ENCODE peak calls at places on chromosome 16, in four cellular contexts. Z is tibial nerve, W is body of pancreas, G is GM12891. V is an unnamed sample.

GRCh38 chr16:84207869-84208268 is 16.9 kb downstream of the ADAD2 start:
- DNase-seq in Z (no peak), W (no peak), G (no peak), V (no peak)

GRCh38 chr16:69924777-69925191 is 26.4 kb upstream of the CLEC18A start:
- DNase-seq in Z (peak; percentile 67), W (peak; percentile 71), G (no peak), V (peak; percentile 76)

GRCh38 chr16:3170440-3171180 is 17.4 kb upstream of the OR1F1 start:
- DNase-seq in Z (no peak), W (no peak), G (no peak), V (no peak)

GRCh38 chr16:56985288-56985961 is 3.9 kb upstream of the NLRC5 start:
- DNase-seq in Z (peak; percentile 70), W (peak; percentile 49), G (no peak), V (peak; percentile 87)

GRCh38 chr16:53224932-53225533 is 170.2 kb downstream of the CHD9 start:
- DNase-seq in Z (no peak), W (no peak), G (no peak), V (no peak)

GRCh38 chr16:76459111-76459510 is 181.9 kb downstream of the CNTNAP4 start:
- DNase-seq in Z (no peak), W (no peak), G (no peak), V (no peak)

GRCh38 chr16:12582696-12583095 is 221.0 kb downstream of the CPPED1 start:
- DNase-seq in Z (no peak), W (no peak), G (no peak), V (no peak)

GRCh38 chr16:23505180-23505665 is 5.1 kb downstream of the GGA2 start:
- DNase-seq in Z (no peak), W (no peak), G (no peak), V (no peak)

GRCh38 chr16:83609178-83609577 is 198.6 kb upstream of the HSBP1 start:
- DNase-seq in Z (no peak), W (no peak), G (no peak), V (no peak)

GRCh38 chr16:16071631-16072244 is 122.3 kb downstream of the ABCC1 start:
- DNase-seq in Z (no peak), W (peak; percentile 81), G (no peak), V (no peak)

GRCh38 chr16:48971571-48972071 is 310.0 kb downstream of the CBLN1 start:
- DNase-seq in Z (no peak), W (no peak), G (no peak), V (no peak)

GRCh38 chr16:29316673-29317237 is 89.8 kb downstream of the NPIPB11 start:
- DNase-seq in Z (no peak), W (peak; percentile 81), G (no peak), V (no peak)

GRCh38 chr16:17471745-17472075 is 950 bp upstream of the XYLT1 start:
- DNase-seq in Z (no peak), W (no peak), G (no peak), V (no peak)

GRCh38 chr16:88968589-88969280 is 8.3 kb downstream of the CBFA2T3 start:
- DNase-seq in Z (no peak), W (no peak), G (no peak), V (no peak)

GRCh38 chr16:25613931-25614330 is 77.8 kb upstream of the HS3ST4 start:
- DNase-seq in Z (no peak), W (no peak), G (no peak), V (no peak)

GRCh38 chr16:78147846-78148535 is 48.5 kb downstream of the WWOX start:
- DNase-seq in Z (no peak), W (no peak), G (no peak), V (no peak)

GRCh38 chr16:88886915-88887521 is 20.6 kb upstream of the PABPN1L start:
- DNase-seq in Z (peak; percentile 73), W (peak; percentile 51), G (no peak), V (no peak)

GRCh38 chr16:85557976-85558589 is 55.0 kb upstream of the GSE1 start:
- DNase-seq in Z (no peak), W (peak; percentile 61), G (no peak), V (no peak)

GRCh38 chr16:77408607-77409006 is 26.2 kb downstream of the ADAMTS18 start:
- DNase-seq in Z (no peak), W (no peak), G (no peak), V (no peak)

GRCh38 chr16:17835118-17835949 is 364.6 kb upstream of the XYLT1 start:
- DNase-seq in Z (no peak), W (no peak), G (no peak), V (no peak)

GRCh38 chr16:56847173-56847948 is 17.6 kb upstream of the SLC12A3 start:
- DNase-seq in Z (no peak), W (no peak), G (no peak), V (no peak)

GRCh38 chr16:88928405-88929375 is 48.3 kb downstream of the CBFA2T3 start:
- DNase-seq in Z (no peak), W (peak; percentile 63), G (no peak), V (no peak)

GRCh38 chr16:2531696-2532493 is 687 bp upstream of the CEMP1 start:
- DNase-seq in Z (peak; percentile 98), W (peak; percentile 99), G (peak; percentile 99), V (peak; percentile 97)

GRCh38 chr16:18800674-18801196 is 614 bp downstream of the ARL6IP1 start:
- DNase-seq in Z (no peak), W (no peak), G (peak; percentile 31), V (no peak)

GRCh38 chr16:19583665-19584300 is 28.3 kb downstream of the VPS35L start:
- DNase-seq in Z (no peak), W (peak; percentile 50), G (no peak), V (no peak)

GRCh38 chr16:1072526-1073261 is at the start of gene SSTR5:
- DNase-seq in Z (no peak), W (no peak), G (no peak), V (no peak)

GRCh38 chr16:69892378-69892777 is 58.8 kb upstream of the CLEC18A start:
- DNase-seq in Z (no peak), W (no peak), G (no peak), V (no peak)

GRCh38 chr16:27790546-27791403 is 240.8 kb downstream of the KATNIP start:
- DNase-seq in Z (no peak), W (no peak), G (no peak), V (no peak)

GRCh38 chr16:48317614-48318013 is 67.6 kb downstream of the SIAH1 start:
- DNase-seq in Z (no peak), W (no peak), G (no peak), V (no peak)

GRCh38 chr16:8641671-8642070 is 20.2 kb downstream of the METTL22 start:
- DNase-seq in Z (no peak), W (no peak), G (no peak), V (no peak)

DNA sequence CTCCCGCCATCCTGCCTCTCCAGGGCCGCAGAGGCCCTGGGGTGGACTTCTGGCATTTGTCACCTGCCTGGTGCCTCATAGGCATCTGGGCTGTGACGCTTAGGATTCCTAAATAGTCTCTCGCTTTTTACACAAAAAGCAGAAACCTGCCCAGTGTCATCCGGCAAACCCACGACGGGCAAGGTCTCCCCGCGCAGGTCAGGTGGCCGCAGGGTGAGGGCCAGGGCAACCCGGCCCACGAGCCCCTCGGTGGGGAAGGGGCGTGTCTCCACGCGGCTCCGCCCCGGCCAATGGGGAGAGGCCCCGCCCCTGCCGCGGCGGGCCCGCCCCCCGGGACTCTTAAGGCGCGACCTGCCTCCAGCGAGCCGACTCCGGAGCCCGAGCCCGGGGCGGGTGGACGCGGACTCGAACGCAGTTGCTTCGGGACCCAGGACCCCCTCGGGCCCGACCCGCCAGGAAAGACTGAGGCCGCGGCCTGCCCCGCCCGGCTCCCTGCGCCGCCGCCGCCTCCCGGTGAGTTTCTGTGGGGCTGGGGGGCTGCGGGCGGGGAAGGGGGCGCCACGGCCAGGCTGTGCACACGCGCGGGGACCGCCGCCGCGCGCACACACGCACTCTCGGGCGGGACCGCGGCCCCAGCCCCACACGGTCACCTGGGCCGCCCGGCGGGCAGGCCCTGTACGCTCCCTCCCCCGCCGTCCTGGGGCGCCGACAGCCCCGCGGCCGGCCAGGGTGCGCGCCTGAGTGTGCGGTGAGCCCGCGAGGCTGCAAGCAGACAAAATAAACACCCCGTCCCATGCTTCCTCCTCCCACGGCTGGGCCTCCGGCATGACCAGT is at the start of gene VASN:
- DNase-seq in Z (peak; percentile 83), W (peak; percentile 85), G (peak; percentile 98), V (peak; percentile 83)
- TF ChIP-seq POLR2A in Z (peak; percentile 85), W (peak; percentile 94), G (no peak), V (peak; percentile 99)

DNA sequence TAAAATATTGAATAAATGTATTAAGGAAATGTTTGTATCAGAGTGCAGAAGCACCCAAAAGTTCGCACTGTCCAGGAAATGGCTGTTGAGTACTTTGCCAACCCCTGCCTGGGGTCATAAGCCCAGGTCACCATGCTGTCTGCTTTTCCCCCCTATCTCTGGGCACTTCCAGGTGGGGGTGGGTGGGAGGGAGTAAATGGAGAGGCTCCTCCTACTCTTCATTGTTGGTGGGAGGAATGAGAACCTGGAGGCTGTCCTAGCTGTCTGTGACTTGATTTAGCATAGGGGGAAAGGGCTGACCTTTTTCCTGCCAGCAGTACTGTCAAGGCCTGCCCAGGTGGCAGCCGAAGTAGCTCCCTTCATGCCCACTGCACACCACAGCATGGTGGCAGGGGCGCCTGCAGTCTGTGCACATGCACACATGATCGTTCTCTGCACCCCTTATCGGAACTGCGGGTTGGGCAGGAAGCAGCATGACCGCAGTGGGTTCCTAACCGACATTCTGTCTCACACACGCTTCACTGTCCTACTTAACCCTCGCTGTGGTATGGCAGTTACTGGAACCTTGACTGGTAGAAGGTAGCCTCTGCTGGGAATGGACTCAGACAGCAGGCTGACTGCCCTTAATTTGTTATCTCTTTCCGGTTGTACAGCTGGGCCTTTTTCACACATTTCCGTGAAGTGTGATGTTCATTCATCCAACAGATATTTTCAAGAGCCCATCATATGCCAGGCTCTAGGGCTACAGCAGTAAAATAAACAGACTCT is 41.5 kb downstream of the LDHD start:
- DNase-seq in Z (no peak), W (peak; percentile 20), G (peak; percentile 59), V (no peak)
- TF ChIP-seq POLR2A in Z (no peak), W (no peak), G (no peak), V (no peak)

GRCh38 chr16:67822511-67822910 is 15.8 kb downstream of the TSNAXIP1 start:
- DNase-seq in Z (no peak), W (no peak), G (no peak), V (no peak)

GRCh38 chr16:67828651-67829050 is 13.5 kb upstream of the THAP11 start:
- DNase-seq in Z (no peak), W (no peak), G (no peak), V (no peak)

GRCh38 chr16:67825119-67825518 is 17.0 kb upstream of the THAP11 start:
- DNase-seq in Z (no peak), W (no peak), G (no peak), V (no peak)

GRCh38 chr16:67820608-67821259 is 14.0 kb downstream of the TSNAXIP1 start:
- DNase-seq in Z (no peak), W (no peak), G (no peak), V (no peak)

GRCh38 chr16:67825906-67826305 is 16.2 kb upstream of the THAP11 start:
- DNase-seq in Z (no peak), W (no peak), G (no peak), V (no peak)
- TF ChIP-seq POLR2A in Z (no peak), W (no peak), G (no peak), V (no peak)

DNA sequence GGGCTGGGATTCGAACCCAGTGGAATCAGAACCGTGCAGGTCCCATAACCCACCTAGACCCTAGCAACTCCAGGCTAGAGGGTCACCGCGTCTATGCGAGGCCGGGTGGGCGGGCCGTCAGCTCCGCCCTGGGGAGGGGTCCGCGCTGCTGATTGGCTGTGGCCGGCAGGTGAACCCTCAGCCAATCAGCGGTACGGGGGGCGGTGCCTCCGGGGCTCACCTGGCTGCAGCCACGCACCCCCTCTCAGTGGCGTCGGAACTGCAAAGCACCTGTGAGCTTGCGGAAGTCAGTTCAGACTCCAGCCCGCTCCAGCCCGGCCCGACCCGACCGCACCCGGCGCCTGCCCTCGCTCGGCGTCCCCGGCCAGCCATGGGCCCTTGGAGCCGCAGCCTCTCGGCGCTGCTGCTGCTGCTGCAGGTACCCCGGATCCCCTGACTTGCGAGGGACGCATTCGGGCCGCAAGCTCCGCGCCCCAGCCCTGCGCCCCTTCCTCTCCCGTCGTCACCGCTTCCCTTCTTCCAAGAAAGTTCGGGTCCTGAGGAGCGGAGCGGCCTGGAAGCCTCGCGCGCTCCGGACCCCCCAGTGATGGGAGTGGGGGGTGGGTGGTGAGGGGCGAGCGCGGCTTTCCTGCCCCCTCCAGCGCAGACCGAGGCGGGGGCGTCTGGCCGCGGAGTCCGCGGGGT is at the start of gene CDH1:
- DNase-seq in Z (no peak), W (peak; percentile 98), G (peak; percentile 43), V (no peak)
- TF ChIP-seq POLR2A in Z (no peak), W (peak; percentile 99), G (no peak), V (no peak)

V was measured in H54.